ENCODE peak calls at places on chromosomes 6 and 20, in six cellular contexts. J, P, T, D, V and U are unnamed samples.

GRCh38 chr6:89596484-89596883 is 42.1 kb downstream of the LYRM2 start:
- DNase-seq in P (no peak), T (no peak), D (no peak), J (no peak), V (no peak), U (no peak)

GRCh38 chr6:137904822-137905617 is 38.0 kb downstream of the TNFAIP3 start:
- DNase-seq in J (no peak), V (no peak), P (no peak), T (peak), D (no peak), U (no peak)

GRCh38 chr6:169323221-169323620 is 69.6 kb upstream of the THBS2 start:
- DNase-seq in D (no peak), T (no peak), V (no peak), P (no peak), J (no peak), U (no peak)

GRCh38 chr20:61812121-61812520 is 253.6 kb downstream of the TAF4 start:
- DNase-seq in T (no peak), V (no peak), J (no peak), D (no peak), P (no peak), U (no peak)

GRCh38 chr6:19024737-19025136 is 637.6 kb downstream of the RNF144B start:
- DNase-seq in D (no peak), T (no peak), P (no peak), V (no peak), J (peak), U (peak)

GRCh38 chr20:48192109-48192508 is 406.8 kb upstream of the SULF2 start:
- DNase-seq in P (no peak), T (no peak), V (no peak), D (no peak), J (no peak), U (no peak)

GRCh38 chr6:50145125-50145524 is 95.4 kb upstream of the DEFB112 start:
- DNase-seq in T (no peak), D (no peak), V (peak), P (no peak), J (no peak), U (no peak)

GRCh38 chr20:9789136-9789535 is 49.7 kb downstream of the PAK5 start:
- DNase-seq in V (no peak), J (no peak), D (no peak), T (no peak), P (no peak), U (no peak)

GRCh38 chr6:157376706-157377230 is 4.2 kb upstream of the ZDHHC14 start:
- DNase-seq in J (peak), V (no peak), P (no peak), D (no peak), T (no peak), U (no peak)

GRCh38 chr6:46325561-46326525 is 155.1 kb upstream of the ENPP5 start:
- DNase-seq in D (peak), J (no peak), V (peak), P (no peak), T (no peak), U (no peak)

GRCh38 chr20:11277170-11277569 is 603.4 kb upstream of the JAG1 start:
- DNase-seq in D (no peak), T (no peak), P (no peak), J (no peak), V (no peak), U (no peak)

GRCh38 chr6:33983109-33983475 is 162.8 kb downstream of the GRM4 start:
- DNase-seq in P (no peak), T (no peak), V (peak), J (peak), D (peak), U (peak)

GRCh38 chr20:49501917-49502316 is 19.4 kb upstream of the KCNB1 start:
- DNase-seq in T (no peak), P (peak), D (no peak), V (no peak), J (peak), U (no peak)

GRCh38 chr6:14317616-14318015 is 200.0 kb downstream of the CD83 start:
- DNase-seq in T (no peak), D (no peak), V (no peak), P (no peak), J (no peak), U (no peak)

GRCh38 chr6:170178561-170179477 is 112.1 kb downstream of the DLL1 start:
- DNase-seq in J (peak), D (no peak), T (no peak), V (peak), P (no peak), U (no peak)

GRCh38 chr6:37131104-37131959 is 38.6 kb upstream of the PIM1 start:
- DNase-seq in V (no peak), P (no peak), T (no peak), J (peak), D (peak), U (no peak)

GRCh38 chr20:46415773-46416172 is 9.4 kb upstream of the ELMO2 start:
- DNase-seq in P (no peak), T (no peak), J (no peak), V (no peak), D (no peak), U (no peak)

GRCh38 chr6:69954733-69955132 is 88.4 kb downstream of the COL19A1 start:
- DNase-seq in J (no peak), D (no peak), T (no peak), V (no peak), P (no peak), U (no peak)

GRCh38 chr6:23145801-23146200 is 576.4 kb downstream of the HDGFL1 start:
- DNase-seq in P (no peak), T (no peak), V (no peak), J (no peak), D (no peak), U (no peak)